ENCODE peak calls at places on chromosomes 4 and X, in nine cellular contexts. One of them, this sample, is unnamed.

GRCh38 chr4:189232274-189232673 is 708.4 kb upstream of the FRG1 start:
- DNase-seq in HepG2: no peak
- DNase-seq in endothelial cell of umbilical vein: no peak
- DNase-seq in esophagus muscularis mucosa: no peak
- DNase-seq in IMR-90: peak; percentile 29
- DNase-seq in HCT116: no peak
- DNase-seq in A549: no peak
- DNase-seq in transverse colon: no peak
- DNase-seq in Peyer's patch: no peak
- DNase-seq in this sample: no peak

GRCh38 chr4:113757486-113757885 is 4.1 kb downstream of the CAMK2D start:
- DNase-seq in esophagus muscularis mucosa: no peak
- DNase-seq in Peyer's patch: no peak
- DNase-seq in HepG2: no peak
- DNase-seq in A549: no peak
- DNase-seq in endothelial cell of umbilical vein: no peak
- DNase-seq in IMR-90: no peak
- DNase-seq in HCT116: no peak
- DNase-seq in transverse colon: no peak
- DNase-seq in this sample: no peak

GRCh38 chr4:125719987-125720386 is 405.2 kb downstream of the FAT4 start:
- DNase-seq in Peyer's patch: no peak
- DNase-seq in transverse colon: no peak
- DNase-seq in HepG2: peak; percentile 53
- DNase-seq in esophagus muscularis mucosa: no peak
- DNase-seq in HCT116: peak; percentile 53
- DNase-seq in A549: peak; percentile 61
- DNase-seq in endothelial cell of umbilical vein: peak; percentile 55
- DNase-seq in IMR-90: peak; percentile 41
- DNase-seq in this sample: no peak

GRCh38 chr4:163109967-163110366 is 56.7 kb downstream of the NAF1 start:
- DNase-seq in HepG2: no peak
- DNase-seq in endothelial cell of umbilical vein: no peak
- DNase-seq in HCT116: no peak
- DNase-seq in Peyer's patch: no peak
- DNase-seq in A549: no peak
- DNase-seq in IMR-90: no peak
- DNase-seq in esophagus muscularis mucosa: no peak
- DNase-seq in transverse colon: no peak
- DNase-seq in this sample: no peak

GRCh38 chr4:128287871-128288688 is 467 bp upstream of the PGRMC2 start:
- DNase-seq in esophagus muscularis mucosa: peak; percentile 100
- DNase-seq in HepG2: peak; percentile 96
- DNase-seq in HCT116: peak; percentile 94
- DNase-seq in transverse colon: peak; percentile 100
- DNase-seq in Peyer's patch: peak; percentile 99
- DNase-seq in IMR-90: peak; percentile 99
- DNase-seq in A549: peak; percentile 83
- DNase-seq in endothelial cell of umbilical vein: peak; percentile 100
- DNase-seq in this sample: peak; percentile 100

GRCh38 chr4:82864336-82865001 is 26.5 kb downstream of the SEC31A start:
- DNase-seq in Peyer's patch: no peak
- DNase-seq in IMR-90: no peak
- DNase-seq in transverse colon: no peak
- DNase-seq in HCT116: no peak
- DNase-seq in endothelial cell of umbilical vein: no peak
- DNase-seq in HepG2: no peak
- DNase-seq in esophagus muscularis mucosa: no peak
- DNase-seq in A549: no peak
- DNase-seq in this sample: no peak

GRCh38 chr4:15690020-15690809 is 8.6 kb downstream of the FAM200B start:
- DNase-seq in transverse colon: no peak
- DNase-seq in HepG2: peak; percentile 61
- DNase-seq in endothelial cell of umbilical vein: peak; percentile 68
- DNase-seq in A549: peak; percentile 45
- DNase-seq in IMR-90: peak; percentile 93
- DNase-seq in Peyer's patch: no peak
- DNase-seq in esophagus muscularis mucosa: no peak
- DNase-seq in HCT116: peak; percentile 57
- DNase-seq in this sample: no peak

GRCh38 chrX:17441965-17442364 is 67.0 kb downstream of the NHS start:
- DNase-seq in A549: no peak
- DNase-seq in HCT116: no peak
- DNase-seq in IMR-90: peak; percentile 74
- DNase-seq in esophagus muscularis mucosa: no peak
- DNase-seq in transverse colon: no peak
- DNase-seq in HepG2: no peak
- DNase-seq in endothelial cell of umbilical vein: no peak
- DNase-seq in Peyer's patch: no peak
- DNase-seq in this sample: no peak

GRCh38 chr4:30553721-30554120 is 166.4 kb upstream of the PCDH7 start:
- DNase-seq in transverse colon: no peak
- DNase-seq in HepG2: no peak
- DNase-seq in esophagus muscularis mucosa: no peak
- DNase-seq in Peyer's patch: no peak
- DNase-seq in A549: no peak
- DNase-seq in HCT116: no peak
- DNase-seq in endothelial cell of umbilical vein: no peak
- DNase-seq in IMR-90: peak; percentile 0
- DNase-seq in this sample: no peak

GRCh38 chr4:127479031-127479622 is 153.6 kb upstream of the INTU start:
- DNase-seq in A549: peak; percentile 0
- DNase-seq in IMR-90: peak; percentile 52
- DNase-seq in transverse colon: no peak
- DNase-seq in endothelial cell of umbilical vein: peak; percentile 22
- DNase-seq in Peyer's patch: no peak
- DNase-seq in esophagus muscularis mucosa: no peak
- DNase-seq in HCT116: peak; percentile 39
- DNase-seq in HepG2: peak; percentile 5
- DNase-seq in this sample: peak; percentile 45

GRCh38 chr4:15457401-15458201 is 12.1 kb upstream of the CC2D2A start:
- DNase-seq in endothelial cell of umbilical vein: peak; percentile 49
- DNase-seq in HepG2: peak; percentile 24
- DNase-seq in transverse colon: no peak
- DNase-seq in IMR-90: peak; percentile 81
- DNase-seq in esophagus muscularis mucosa: peak; percentile 68
- DNase-seq in HCT116: no peak
- DNase-seq in Peyer's patch: no peak
- DNase-seq in A549: no peak
- DNase-seq in this sample: peak; percentile 41

GRCh38 chr4:26542996-26543395 is 40.9 kb upstream of the TBC1D19 start:
- DNase-seq in endothelial cell of umbilical vein: peak; percentile 39
- DNase-seq in IMR-90: peak; percentile 36
- DNase-seq in A549: no peak
- DNase-seq in esophagus muscularis mucosa: no peak
- DNase-seq in HCT116: no peak
- DNase-seq in HepG2: no peak
- DNase-seq in Peyer's patch: no peak
- DNase-seq in transverse colon: no peak
- DNase-seq in this sample: no peak

GRCh38 chrX:14884714-14885113 is 11.5 kb downstream of the MOSPD2 start:
- DNase-seq in HepG2: no peak
- DNase-seq in HCT116: no peak
- DNase-seq in esophagus muscularis mucosa: no peak
- DNase-seq in endothelial cell of umbilical vein: no peak
- DNase-seq in Peyer's patch: no peak
- DNase-seq in A549: no peak
- DNase-seq in transverse colon: no peak
- DNase-seq in IMR-90: no peak
- DNase-seq in this sample: no peak

GRCh38 chr4:126568652-126569580 is 1063.8 kb upstream of the INTU start:
- DNase-seq in HepG2: no peak
- DNase-seq in Peyer's patch: no peak
- DNase-seq in IMR-90: no peak
- DNase-seq in transverse colon: no peak
- DNase-seq in HCT116: no peak
- DNase-seq in endothelial cell of umbilical vein: no peak
- DNase-seq in A549: no peak
- DNase-seq in esophagus muscularis mucosa: no peak
- DNase-seq in this sample: no peak

GRCh38 chr4:108141213-108142045 is 27.3 kb downstream of the LEF1 start:
- DNase-seq in Peyer's patch: no peak
- DNase-seq in A549: no peak
- DNase-seq in HCT116: no peak
- DNase-seq in transverse colon: no peak
- DNase-seq in HepG2: no peak
- DNase-seq in endothelial cell of umbilical vein: no peak
- DNase-seq in IMR-90: no peak
- DNase-seq in esophagus muscularis mucosa: no peak
- DNase-seq in this sample: no peak

GRCh38 chr4:176376032-176376614 is 56.4 kb downstream of the SPCS3 start:
- DNase-seq in IMR-90: peak; percentile 53
- DNase-seq in transverse colon: no peak
- DNase-seq in HepG2: no peak
- DNase-seq in endothelial cell of umbilical vein: peak; percentile 48
- DNase-seq in Peyer's patch: no peak
- DNase-seq in HCT116: peak; percentile 19
- DNase-seq in A549: peak; percentile 15
- DNase-seq in esophagus muscularis mucosa: no peak
- DNase-seq in this sample: peak; percentile 3

GRCh38 chrX:39941332-39941920 is 156.3 kb downstream of the BCOR start:
- DNase-seq in transverse colon: no peak
- DNase-seq in HepG2: no peak
- DNase-seq in endothelial cell of umbilical vein: no peak
- DNase-seq in IMR-90: no peak
- DNase-seq in Peyer's patch: no peak
- DNase-seq in esophagus muscularis mucosa: no peak
- DNase-seq in HCT116: no peak
- DNase-seq in A549: no peak
- DNase-seq in this sample: no peak

DNA sequence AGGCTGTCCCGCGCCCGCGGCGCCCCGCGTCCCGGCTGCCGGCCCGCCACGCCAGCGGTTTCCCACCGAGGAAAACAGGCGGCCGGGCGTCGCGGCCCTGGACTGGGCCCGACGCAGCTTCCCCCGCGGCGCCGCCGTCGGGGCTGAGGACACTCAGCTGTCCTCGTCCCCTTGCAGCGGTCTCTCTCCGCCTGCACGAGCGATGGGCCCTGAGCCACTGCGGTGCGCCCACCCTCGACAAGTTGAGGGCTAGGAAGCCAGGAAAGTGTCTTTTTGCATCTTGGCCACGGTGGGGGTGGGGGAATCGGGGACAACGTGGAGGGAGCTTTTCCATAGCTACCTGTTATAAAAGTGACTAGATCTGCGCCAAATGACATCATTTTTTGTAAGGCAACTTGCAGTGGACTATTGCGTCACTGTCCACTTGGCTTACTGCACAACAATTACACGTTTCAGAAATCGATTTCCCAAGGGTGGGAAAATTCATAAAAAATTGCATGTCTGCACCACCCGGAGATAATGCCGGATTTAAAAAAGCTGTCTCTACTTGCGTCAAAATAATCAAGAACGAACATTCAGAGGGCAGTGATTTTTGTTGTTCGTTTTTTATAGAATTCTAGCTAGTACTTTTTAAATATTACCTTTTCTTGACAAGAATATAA is 1.1 kb downstream of the KLHL15 start:
- DNase-seq in Peyer's patch: no peak
- DNase-seq in HepG2: no peak
- DNase-seq in transverse colon: no peak
- DNase-seq in endothelial cell of umbilical vein: peak; percentile 51
- DNase-seq in IMR-90: peak; percentile 81
- DNase-seq in HCT116: peak; percentile 24
- DNase-seq in esophagus muscularis mucosa: no peak
- DNase-seq in A549: peak; percentile 33
- DNase-seq in this sample: peak; percentile 72
- TF ChIP-seq POLR2A in Peyer's patch: peak; percentile 27
- TF ChIP-seq POLR2A in HepG2: no peak
- TF ChIP-seq POLR2A in transverse colon: peak; percentile 11
- TF ChIP-seq POLR2A in endothelial cell of umbilical vein: no peak
- TF ChIP-seq POLR2A in IMR-90: no peak
- TF ChIP-seq POLR2A in HCT116: no peak
- TF ChIP-seq POLR2A in esophagus muscularis mucosa: peak; percentile 37
- TF ChIP-seq POLR2A in A549: no peak
- TF ChIP-seq POLR2A in this sample: peak; percentile 43

GRCh38 chrX:57119416-57119815 is 1.9 kb downstream of the SPIN2B start:
- DNase-seq in transverse colon: no peak
- DNase-seq in Peyer's patch: no peak
- DNase-seq in endothelial cell of umbilical vein: no peak
- DNase-seq in HepG2: no peak
- DNase-seq in HCT116: no peak
- DNase-seq in IMR-90: no peak
- DNase-seq in A549: no peak
- DNase-seq in esophagus muscularis mucosa: no peak
- DNase-seq in this sample: no peak

DNA sequence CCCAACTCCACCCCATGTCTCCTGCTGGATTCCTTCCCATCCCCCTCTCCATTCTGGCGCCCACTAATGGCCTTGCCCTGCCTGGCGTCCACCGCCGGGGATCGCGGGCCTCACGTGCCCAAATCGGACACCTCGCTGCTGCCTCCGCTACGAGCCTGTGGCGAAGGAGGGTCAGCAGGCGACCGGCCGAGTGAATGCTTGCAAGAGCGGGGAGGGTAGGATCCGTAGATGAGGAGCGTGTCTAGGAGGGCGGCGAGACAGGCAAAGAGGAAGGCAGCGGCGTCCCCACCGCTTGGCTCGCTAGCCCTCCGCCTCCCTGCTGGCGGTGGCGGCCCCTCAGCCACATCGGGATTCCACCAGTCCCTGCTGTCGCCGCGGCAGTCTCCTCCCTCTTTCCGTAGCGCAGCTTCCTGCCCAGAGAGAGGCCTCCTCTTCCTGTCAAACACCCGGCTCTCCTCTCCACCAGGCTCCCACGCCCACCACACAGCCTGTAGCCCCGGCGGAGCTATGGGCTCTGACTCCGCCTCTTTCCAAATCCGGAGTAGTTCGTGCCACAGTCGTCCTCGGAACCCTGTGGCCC is at the start of gene SPIN2B:
- DNase-seq in HepG2: peak; percentile 83
- DNase-seq in endothelial cell of umbilical vein: peak; percentile 85
- DNase-seq in esophagus muscularis mucosa: peak; percentile 92
- DNase-seq in IMR-90: peak; percentile 70
- DNase-seq in Peyer's patch: peak; percentile 78
- DNase-seq in transverse colon: peak; percentile 83
- DNase-seq in A549: peak; percentile 82
- DNase-seq in HCT116: peak; percentile 60
- DNase-seq in this sample: peak; percentile 86
- TF ChIP-seq POLR2A in HepG2: peak; percentile 94
- TF ChIP-seq POLR2A in endothelial cell of umbilical vein: peak; percentile 76
- TF ChIP-seq POLR2A in esophagus muscularis mucosa: no peak
- TF ChIP-seq POLR2A in IMR-90: no peak
- TF ChIP-seq POLR2A in Peyer's patch: no peak
- TF ChIP-seq POLR2A in transverse colon: peak; percentile 79
- TF ChIP-seq POLR2A in A549: peak; percentile 95
- TF ChIP-seq POLR2A in HCT116: peak; percentile 48
- TF ChIP-seq POLR2A in this sample: peak; percentile 87

GRCh38 chr4:25233737-25234389 is at the start of gene PI4K2B:
- DNase-seq in HCT116: peak; percentile 76
- DNase-seq in endothelial cell of umbilical vein: peak; percentile 86
- DNase-seq in transverse colon: peak; percentile 95
- DNase-seq in esophagus muscularis mucosa: peak; percentile 95
- DNase-seq in IMR-90: peak; percentile 57
- DNase-seq in Peyer's patch: peak; percentile 96
- DNase-seq in HepG2: peak; percentile 82
- DNase-seq in A549: peak; percentile 57
- DNase-seq in this sample: peak; percentile 96
- TF ChIP-seq POLR2A in HCT116: peak; percentile 82
- TF ChIP-seq POLR2A in endothelial cell of umbilical vein: peak; percentile 77
- TF ChIP-seq POLR2A in transverse colon: peak; percentile 91
- TF ChIP-seq POLR2A in esophagus muscularis mucosa: peak; percentile 30
- TF ChIP-seq POLR2A in IMR-90: peak; percentile 38
- TF ChIP-seq POLR2A in Peyer's patch: peak; percentile 97
- TF ChIP-seq POLR2A in HepG2: peak; percentile 95
- TF ChIP-seq POLR2A in A549: peak; percentile 68
- TF ChIP-seq POLR2A in this sample: peak; percentile 84

GRCh38 chr4:55925235-55925634 is 23.5 kb upstream of the CEP135 start:
- DNase-seq in HepG2: no peak
- DNase-seq in IMR-90: peak; percentile 31
- DNase-seq in esophagus muscularis mucosa: no peak
- DNase-seq in transverse colon: no peak
- DNase-seq in A549: no peak
- DNase-seq in HCT116: no peak
- DNase-seq in endothelial cell of umbilical vein: no peak
- DNase-seq in Peyer's patch: no peak
- DNase-seq in this sample: no peak
- TF ChIP-seq POLR2A in HepG2: no peak
- TF ChIP-seq POLR2A in IMR-90: no peak
- TF ChIP-seq POLR2A in esophagus muscularis mucosa: no peak
- TF ChIP-seq POLR2A in transverse colon: no peak
- TF ChIP-seq POLR2A in A549: no peak
- TF ChIP-seq POLR2A in HCT116: no peak
- TF ChIP-seq POLR2A in endothelial cell of umbilical vein: no peak
- TF ChIP-seq POLR2A in Peyer's patch: no peak
- TF ChIP-seq POLR2A in this sample: no peak